ENCODE peak calls at places on chromosomes 5 and 9, in four cellular contexts. L is AG04450; M is hippocampal formation; I is activated T-cell treated with anti-CD3 and anti-CD28 coated beads, Interleukin-2, amount 50 U/mL, for 4 hours. Y is an unnamed sample.

GRCh38 chr5:143874312-143874711 is 62.4 kb downstream of the HMHB1 start:
- DNase-seq in I (no peak), L (no peak), M (no peak), Y (no peak)

GRCh38 chr5:171975877-171976667 is 30.4 kb downstream of the FBXW11 start:
- DNase-seq in M (no peak), I (no peak), L (no peak), Y (no peak)

GRCh38 chr5:37918420-37918819 is 78.6 kb upstream of the GDNF start:
- DNase-seq in L (no peak), M (no peak), I (no peak), Y (no peak)

GRCh38 chr5:57117601-57118000 is 56.3 kb upstream of the GPBP1 start:
- DNase-seq in L (no peak), I (peak), M (no peak), Y (peak)

GRCh38 chr5:166441-167372 is 24.6 kb upstream of the LRRC14B start:
- DNase-seq in L (no peak), M (no peak), I (no peak), Y (no peak)

GRCh38 chr9:65403721-65404120 is 118.7 kb upstream of the FOXD4L5 start:
- DNase-seq in I (no peak), L (no peak), M (no peak), Y (no peak)

GRCh38 chr5:6353602-6354001 is 24.7 kb downstream of the MED10 start:
- DNase-seq in I (no peak), M (no peak), L (no peak), Y (no peak)

GRCh38 chr5:134246771-134247329 is 21.0 kb upstream of the PPP2CA start:
- DNase-seq in I (no peak), M (no peak), L (no peak), Y (no peak)

GRCh38 chr9:13580760-13581159 is 301.3 kb upstream of the MPDZ start:
- DNase-seq in I (no peak), L (no peak), M (no peak), Y (no peak)

GRCh38 chr5:85760519-85760918 is 857.2 kb upstream of the COX7C start:
- DNase-seq in L (no peak), I (no peak), M (no peak), Y (no peak)

GRCh38 chr5:42423285-42424152 is at the start of gene GHR:
- DNase-seq in L (peak), M (peak), I (no peak), Y (peak)

GRCh38 chr9:85522459-85523092 is 219.2 kb downstream of the AGTPBP1 start:
- DNase-seq in L (no peak), M (no peak), I (no peak), Y (peak)

GRCh38 chr5:68398146-68398812 is 182.7 kb downstream of the PIK3R1 start:
- DNase-seq in I (no peak), L (no peak), M (no peak), Y (no peak)

GRCh38 chr5:129852747-129853352 is 51.4 kb upstream of the CHSY3 start:
- DNase-seq in I (peak), M (peak), L (peak), Y (peak)

GRCh38 chr5:34007116-34007674 is 655 bp downstream of the AMACR start:
- DNase-seq in I (no peak), M (no peak), L (no peak), Y (no peak)

GRCh38 chr9:19922476-19923118 is 133.8 kb upstream of the SLC24A2 start:
- DNase-seq in I (no peak), M (peak), L (peak), Y (no peak)

GRCh38 chr5:154194348-154195329 is 4.1 kb downstream of the GALNT10 start:
- DNase-seq in L (no peak), I (no peak), M (no peak), Y (no peak)

GRCh38 chr9:107222020-107222522 is 61.0 kb upstream of the RAD23B start:
- DNase-seq in L (no peak), I (no peak), M (no peak), Y (no peak)

GRCh38 chr5:136802382-136802781 is 437.0 kb upstream of the TRPC7 start:
- DNase-seq in M (peak), L (no peak), I (no peak), Y (no peak)

GRCh38 chr5:84249918-84250635 is 134.6 kb downstream of the EDIL3 start:
- DNase-seq in L (peak), I (no peak), M (no peak), Y (no peak)

GRCh38 chr9:96398582-96399334 is 15.2 kb upstream of the SLC35D2 start:
- DNase-seq in I (no peak), L (no peak), M (no peak), Y (no peak)

GRCh38 chr9:116370587-116370986 is 217.0 kb downstream of the PAPPA start:
- DNase-seq in I (no peak), L (no peak), M (no peak), Y (no peak)

GRCh38 chr9:123238364-123238763 is 30.0 kb downstream of the STRBP start:
- DNase-seq in I (no peak), M (no peak), L (no peak), Y (no peak)

GRCh38 chr5:84436866-84437265 is 52.2 kb upstream of the EDIL3 start:
- DNase-seq in M (no peak), L (no peak), I (no peak), Y (no peak)

GRCh38 chr5:71589903-71590302 is 2.8 kb downstream of the MCCC2 start:
- DNase-seq in I (no peak), L (no peak), M (no peak), Y (no peak)

GRCh38 chr9:17613723-17614122 is 34.9 kb downstream of the SH3GL2 start:
- DNase-seq in I (no peak), M (peak), L (peak), Y (no peak)

GRCh38 chr9:133437753-133438531 is 15.8 kb downstream of the ADAMTS13 start:
- DNase-seq in L (no peak), I (no peak), M (no peak), Y (no peak)

GRCh38 chr5:1727571-1727970 is 72.1 kb downstream of the MRPL36 start:
- DNase-seq in I (no peak), M (no peak), L (no peak), Y (peak)

GRCh38 chr9:3446313-3446712 is 79.5 kb downstream of the RFX3 start:
- DNase-seq in L (no peak), M (no peak), I (no peak), Y (no peak)

GRCh38 chr5:57494104-57495098 is 11.8 kb upstream of the ACTBL2 start:
- DNase-seq in M (no peak), L (peak), I (no peak), Y (peak)

Y was measured in activated CD8-positive, alpha-beta memory T cell treated with anti-CD3 and anti-CD28 coated beads, Interleukin-2, amount 50 U/mL, for 48 hours.